ENCODE peak calls at places on chromosome 14, in ten cellular contexts. O is breast epithelium, U is body of pancreas, C is ovary, E is Peyer's patch, Y is stomach, H is spleen, P is K562, Z is IMR-90, S is heart left ventricle. A is an unnamed sample.

GRCh38 chr14:80310950-80311349 is 99.6 kb upstream of the DIO2 start:
- DNase-seq in O (no peak), U (no peak), C (no peak), E (no peak), Y (no peak), H (no peak), P (no peak), Z (peak), S (no peak), A (no peak)

GRCh38 chr14:36295642-36296627 is 24.5 kb downstream of the MBIP start:
- DNase-seq in O (no peak), U (no peak), C (no peak), E (no peak), Y (no peak), H (no peak), P (no peak), Z (no peak), S (no peak), A (no peak)

GRCh38 chr14:57866199-57866755 is 385 bp upstream of the SLC35F4 start:
- DNase-seq in O (no peak), U (no peak), C (no peak), E (no peak), Y (no peak), H (no peak), P (no peak), Z (no peak), S (no peak), A (no peak)

GRCh38 chr14:37585971-37586759 is 8.9 kb downstream of the FOXA1 start:
- DNase-seq in O (no peak), U (no peak), C (no peak), E (no peak), Y (no peak), H (no peak), P (no peak), Z (no peak), S (no peak), A (no peak)

GRCh38 chr14:59297070-59297766 is 108.8 kb downstream of the DAAM1 start:
- DNase-seq in O (no peak), U (peak), C (no peak), E (no peak), Y (no peak), H (no peak), P (no peak), Z (no peak), S (no peak), A (no peak)

GRCh38 chr14:28701733-28702132 is 64.9 kb upstream of the FOXG1 start:
- DNase-seq in O (no peak), U (no peak), C (no peak), E (no peak), Y (no peak), H (no peak), P (no peak), Z (no peak), S (no peak), A (no peak)

GRCh38 chr14:24315807-24316596 is 4.7 kb downstream of the LTB4R start:
- DNase-seq in O (no peak), U (no peak), C (peak), E (peak), Y (peak), H (peak), P (peak), Z (no peak), S (peak), A (no peak)

GRCh38 chr14:103151270-103151933 is 28.1 kb downstream of the TNFAIP2 start:
- DNase-seq in O (no peak), U (no peak), C (no peak), E (no peak), Y (no peak), H (no peak), P (no peak), Z (no peak), S (no peak), A (no peak)

GRCh38 chr14:32633930-32634329 is 304.7 kb upstream of the NPAS3 start:
- DNase-seq in O (no peak), U (no peak), C (no peak), E (no peak), Y (no peak), H (no peak), P (no peak), Z (no peak), S (no peak), A (no peak)

GRCh38 chr14:91363776-91364523 is 53.7 kb downstream of the CCDC88C start:
- DNase-seq in O (no peak), U (peak), C (no peak), E (no peak), Y (no peak), H (peak), P (no peak), Z (no peak), S (no peak), A (no peak)

GRCh38 chr14:101563352-101563653 is 2.0 kb downstream of the DIO3 start:
- DNase-seq in O (no peak), U (no peak), C (no peak), E (no peak), Y (no peak), H (peak), P (no peak), Z (no peak), S (no peak), A (no peak)

GRCh38 chr14:58666737-58667136 is 29.0 kb downstream of the DACT1 start:
- DNase-seq in O (no peak), U (no peak), C (no peak), E (no peak), Y (no peak), H (no peak), P (no peak), Z (no peak), S (no peak), A (no peak)

GRCh38 chr14:90521121-90521929 is 124.5 kb downstream of the CALM1 start:
- DNase-seq in O (no peak), U (peak), C (peak), E (peak), Y (peak), H (no peak), P (no peak), Z (no peak), S (peak), A (no peak)

GRCh38 chr14:24058951-24059475 is 7.2 kb downstream of the CARMIL3 start:
- DNase-seq in O (no peak), U (no peak), C (peak), E (peak), Y (no peak), H (no peak), P (no peak), Z (no peak), S (no peak), A (no peak)

GRCh38 chr14:73713206-73713803 is 879 bp downstream of the PNMA1 start:
- DNase-seq in O (peak), U (no peak), C (no peak), E (no peak), Y (no peak), H (no peak), P (no peak), Z (no peak), S (no peak), A (no peak)

GRCh38 chr14:43625294-43625693 is 881.8 kb downstream of the FSCB start:
- DNase-seq in O (no peak), U (no peak), C (no peak), E (no peak), Y (no peak), H (no peak), P (no peak), Z (no peak), S (no peak), A (no peak)

DNA sequence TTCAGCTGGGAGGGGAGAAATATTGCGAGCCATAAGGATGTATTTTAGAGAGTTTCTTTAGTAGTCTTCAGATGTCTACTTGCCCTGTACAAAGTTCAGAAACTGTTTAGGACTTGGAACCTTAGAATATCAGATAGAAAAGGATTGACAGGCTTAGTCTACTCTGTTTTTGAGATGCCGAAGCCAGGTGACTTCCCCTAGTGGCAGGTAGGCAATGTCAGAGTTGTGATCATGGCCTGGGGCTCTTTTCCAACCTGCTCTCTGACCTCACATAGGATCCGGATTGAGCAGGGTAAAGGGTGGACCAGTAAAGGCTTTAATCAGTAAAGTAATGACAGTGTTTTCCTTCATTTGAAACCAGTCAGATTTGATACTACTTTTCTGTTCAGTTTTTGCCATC is 59.6 kb downstream of the PRKCH start:
- DNase-seq in O (no peak), U (no peak), C (no peak), E (no peak), Y (no peak), H (no peak), P (no peak), Z (no peak), S (no peak), A (no peak)
- TF ChIP-seq CTCF in O (peak), U (no peak), C (no peak), E (no peak), Y (no peak), H (no peak), P (no peak), Z (no peak), S (no peak), A (no peak)

GRCh38 chr14:22978873-22979671 is 3.3 kb downstream of the AJUBA start:
- DNase-seq in O (peak), U (no peak), C (no peak), E (no peak), Y (no peak), H (no peak), P (no peak), Z (no peak), S (no peak), A (peak)

GRCh38 chr14:22979748-22980392 is 2.5 kb downstream of the AJUBA start:
- DNase-seq in O (no peak), U (no peak), C (no peak), E (no peak), Y (no peak), H (no peak), P (no peak), Z (no peak), S (no peak), A (no peak)

GRCh38 chr14:22982013-22982476 is 306 bp downstream of the AJUBA start:
- DNase-seq in O (no peak), U (no peak), C (no peak), E (no peak), Y (no peak), H (no peak), P (no peak), Z (no peak), S (no peak), A (peak)

GRCh38 chr14:22981090-22982012 is 1.0 kb downstream of the AJUBA start:
- DNase-seq in O (no peak), U (no peak), C (peak), E (no peak), Y (no peak), H (peak), P (no peak), Z (no peak), S (peak), A (no peak)

DNA sequence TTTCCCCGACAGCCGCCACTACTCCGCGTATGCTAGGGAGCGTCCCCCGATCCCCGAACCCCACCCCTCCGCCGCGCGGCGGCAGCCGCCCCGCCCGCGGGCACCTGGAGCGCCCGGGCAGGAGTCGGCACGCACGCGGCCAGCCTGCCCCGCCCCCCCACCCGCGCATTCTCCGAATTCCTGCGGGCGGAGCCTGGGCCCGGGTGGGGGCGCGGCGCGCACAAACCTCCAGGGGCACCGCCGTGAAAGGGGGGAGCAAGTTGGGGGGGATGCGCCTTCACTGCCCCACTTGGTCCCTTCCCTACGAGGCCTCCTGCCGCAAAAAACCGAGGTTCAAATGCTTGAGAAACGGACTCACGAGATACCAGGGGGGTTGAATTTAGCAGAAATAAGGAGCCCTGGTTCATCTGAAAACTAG is 1.7 kb downstream of the AJUBA start:
- DNase-seq in O (peak), U (peak), C (peak), E (peak), Y (peak), H (no peak), P (no peak), Z (peak), S (peak), A (peak)
- H3K4me3 ChIP-seq in O (peak), U (no peak), C (peak), E (peak), Y (peak), H (peak), P (no peak), Z (peak), S (peak), A (peak)

GRCh38 chr14:96109956-96110355 is 70.8 kb downstream of the C14orf132 start:
- DNase-seq in O (no peak), U (no peak), C (no peak), E (no peak), Y (no peak), H (no peak), P (no peak), Z (no peak), S (no peak), A (no peak)

GRCh38 chr14:96117997-96118790 is 79.0 kb downstream of the C14orf132 start:
- DNase-seq in O (no peak), U (no peak), C (no peak), E (no peak), Y (no peak), H (no peak), P (no peak), Z (no peak), S (no peak), A (no peak)

GRCh38 chr14:96117101-96117897 is 78.1 kb downstream of the C14orf132 start:
- DNase-seq in O (peak), U (no peak), C (no peak), E (no peak), Y (no peak), H (no peak), P (no peak), Z (peak), S (no peak), A (peak)

GRCh38 chr14:96108911-96109310 is 69.7 kb downstream of the C14orf132 start:
- DNase-seq in O (no peak), U (no peak), C (no peak), E (no peak), Y (no peak), H (no peak), P (no peak), Z (no peak), S (no peak), A (no peak)

GRCh38 chr14:96114002-96114401 is 74.8 kb downstream of the C14orf132 start:
- DNase-seq in O (no peak), U (no peak), C (no peak), E (no peak), Y (no peak), H (no peak), P (no peak), Z (no peak), S (no peak), A (no peak)
- TF ChIP-seq POLR2A in O (no peak), U (no peak), C (no peak), E (no peak), Y (no peak), H (no peak), P (no peak), Z (no peak), S (no peak), A (no peak)

DNA sequence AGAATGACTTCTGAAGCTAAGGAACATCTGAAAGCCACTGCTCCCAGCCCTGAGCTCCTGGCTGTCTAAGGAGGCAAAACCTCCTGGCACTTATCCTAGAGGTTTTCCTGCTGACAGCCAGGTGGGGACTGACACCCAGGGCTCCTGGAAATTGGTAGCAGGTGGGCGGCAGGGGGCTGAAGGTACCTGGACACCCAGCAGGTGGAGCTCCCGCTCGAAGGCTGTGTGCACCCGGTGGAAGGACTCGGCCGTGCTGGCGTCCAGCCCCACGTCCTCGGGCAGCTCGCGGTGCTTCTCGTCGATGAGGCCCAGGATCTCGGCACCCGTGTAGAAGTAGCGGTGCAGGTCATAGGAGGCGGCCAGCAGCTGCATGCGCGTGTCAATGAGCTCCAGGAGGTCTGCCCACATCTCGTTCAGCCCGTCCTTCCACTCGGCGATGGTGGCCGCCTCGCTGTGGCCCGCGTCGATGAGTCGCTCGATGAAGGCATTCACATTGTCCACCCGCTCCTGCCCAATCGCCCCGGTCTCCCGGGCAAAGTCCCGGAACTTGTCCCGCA is 68.2 kb downstream of the PLEKHG3 start:
- DNase-seq in O (no peak), U (no peak), C (no peak), E (no peak), Y (no peak), H (peak), P (no peak), Z (no peak), S (no peak), A (no peak)
- TF ChIP-seq CTCF in O (no peak), U (no peak), C (no peak), E (no peak), Y (no peak), H (no peak), P (no peak), Z (no peak), S (no peak), A (no peak)

DNA sequence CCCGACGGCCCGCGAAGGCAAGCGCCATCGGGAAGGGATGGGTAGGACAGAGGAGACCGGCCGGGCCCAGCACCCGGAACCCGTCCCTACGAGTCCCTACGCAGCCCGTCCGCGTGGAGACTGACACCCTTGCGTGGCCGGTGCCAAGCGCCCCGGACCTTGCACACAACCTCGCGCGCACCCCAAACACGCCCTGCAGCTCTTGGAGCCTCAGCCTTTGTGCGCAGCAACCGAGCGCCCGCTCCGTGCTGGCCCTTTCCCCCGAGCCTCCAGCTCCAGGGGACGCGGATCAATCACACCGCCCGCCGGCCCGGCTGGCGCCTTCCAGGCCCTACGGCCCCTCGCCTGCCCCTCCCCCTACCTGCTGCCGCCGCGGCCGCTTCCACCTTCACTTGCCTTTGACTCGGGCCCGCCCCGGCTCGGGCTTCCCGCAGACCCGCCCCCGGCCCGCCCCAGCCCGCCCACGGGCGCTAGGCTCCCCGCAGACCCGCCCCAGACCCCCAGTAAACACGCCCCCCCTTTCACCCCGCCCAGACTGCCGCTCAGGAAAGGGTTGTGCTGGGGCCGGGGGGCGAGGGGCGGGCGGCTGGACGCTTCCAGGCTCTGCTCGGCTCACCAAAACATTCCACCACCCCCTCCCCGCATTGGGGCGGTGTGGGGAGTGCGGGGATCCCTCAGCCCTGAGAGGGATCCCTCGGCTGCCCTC is at the start of gene NDRG2:
- DNase-seq in O (peak), U (peak), C (peak), E (peak), Y (peak), H (peak), P (peak), Z (no peak), S (peak), A (peak)
- H3K4me3 ChIP-seq in O (peak), U (peak), C (peak), E (peak), Y (peak), H (peak), P (peak), Z (peak), S (peak), A (peak)

DNA sequence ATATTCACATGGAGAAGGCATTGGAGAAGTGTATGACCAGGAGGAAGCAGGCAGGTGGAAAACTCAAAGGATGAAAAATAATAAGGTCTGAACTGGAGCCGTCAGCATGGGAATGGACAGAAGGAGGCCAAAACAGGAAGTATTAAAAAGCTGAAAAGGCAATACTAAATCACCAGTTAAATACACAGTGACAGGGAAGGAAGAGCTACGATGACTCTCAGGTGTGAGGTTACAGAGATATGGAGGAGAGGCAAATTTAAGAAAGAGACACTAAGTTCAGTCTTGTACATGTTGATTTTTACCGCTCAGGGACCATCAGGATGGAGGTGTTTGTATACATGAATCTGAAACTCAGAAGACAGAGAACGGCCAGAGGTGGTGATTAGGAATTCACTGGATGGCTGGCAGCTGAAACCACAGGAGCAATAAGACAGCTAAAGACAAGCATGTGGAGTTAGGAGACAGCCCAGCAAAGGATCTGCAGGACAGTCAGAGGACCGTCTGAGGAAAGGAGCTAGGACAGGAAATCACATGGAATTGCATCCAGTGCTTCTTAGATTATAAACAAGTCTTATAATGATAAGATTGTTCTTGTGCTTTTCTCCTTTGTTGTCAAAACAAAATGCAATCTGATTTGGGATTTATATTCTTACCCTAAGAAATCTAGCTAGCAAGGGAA is 33.9 kb upstream of the CDKN3 start:
- DNase-seq in O (no peak), U (no peak), C (no peak), E (no peak), Y (no peak), H (no peak), P (no peak), Z (no peak), S (no peak), A (no peak)
- TF ChIP-seq POLR2A in O (no peak), U (no peak), C (no peak), E (no peak), Y (no peak), H (no peak), P (no peak), Z (no peak), S (no peak), A (no peak)

DNA sequence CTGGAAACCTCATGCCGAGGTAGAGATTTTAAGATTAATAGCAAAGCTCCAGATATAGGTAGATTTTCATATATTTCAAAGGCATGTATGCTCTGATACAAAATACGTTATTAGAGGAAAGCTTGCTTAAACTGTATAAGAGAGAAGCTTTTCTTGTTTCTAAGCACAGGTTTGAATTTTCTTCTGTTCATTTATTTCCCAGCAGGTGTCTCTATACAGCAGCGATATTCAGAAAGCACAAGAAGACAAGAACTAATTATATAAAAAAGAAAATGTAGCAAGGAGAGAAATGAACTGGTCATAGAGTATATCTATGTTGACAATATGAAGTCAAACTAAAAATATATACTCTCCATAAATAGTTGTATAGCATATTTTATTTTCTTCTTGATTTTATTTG is 307.4 kb upstream of the NOVA1 start:
- DNase-seq in O (no peak), U (no peak), C (no peak), E (no peak), Y (no peak), H (no peak), P (no peak), Z (no peak), S (no peak), A (no peak)
- TF ChIP-seq CTCF in O (no peak), U (no peak), C (no peak), E (no peak), Y (no peak), H (no peak), P (no peak), Z (no peak), S (no peak), A (no peak)